ENCODE peak calls at places on chromosomes 5 and 9, in nine cellular contexts. I, D, X, Z, U, B, K, Y and N are unnamed samples.
A peak's percentile ranks its signal among the peaks of the same experiment; 100 is the strongest.

GRCh38 chr5:428219-428618 is 14.8 kb upstream of the EXOC3 start:
- DNase-seq in Y (no peak), Z (no peak), I (no peak), K (no peak), U (no peak), X (no peak), D (no peak), B (no peak), N (no peak)

GRCh38 chr9:89621676-89622075 is 16.9 kb downstream of the GADD45G start:
- DNase-seq in I (no peak), Y (no peak), B (no peak), D (no peak), K (no peak), U (no peak), X (no peak), Z (no peak), N (no peak)

GRCh38 chr5:122253794-122254193 is 58.2 kb upstream of the SNCAIP start:
- DNase-seq in D (no peak), B (no peak), Y (no peak), I (no peak), U (no peak), Z (no peak), K (no peak), X (no peak), N (no peak)

GRCh38 chr9:125966959-125967711 is 220.0 kb downstream of the PBX3 start:
- DNase-seq in Y (no peak), D (no peak), U (no peak), B (no peak), I (no peak), K (no peak), Z (no peak), X (no peak), N (no peak)

GRCh38 chr9:31135567-31135966 is 1248.9 kb upstream of the ACO1 start:
- DNase-seq in U (no peak), D (no peak), Z (no peak), K (no peak), Y (no peak), I (no peak), B (no peak), X (peak; percentile 36), N (no peak)

GRCh38 chr5:80237243-80237642 is 18.6 kb downstream of the SERINC5 start:
- DNase-seq in Z (no peak), U (no peak), X (no peak), B (no peak), K (no peak), I (no peak), Y (no peak), D (no peak), N (no peak)

GRCh38 chr5:172903790-172904189 is 55.4 kb upstream of the RPL26L1 start:
- DNase-seq in X (peak; percentile 93), D (peak; percentile 76), I (no peak), U (no peak), K (peak; percentile 84), Z (peak; percentile 92), B (no peak), Y (no peak), N (no peak)

GRCh38 chr5:81749562-81750307 is 1.2 kb downstream of the SSBP2 start:
- DNase-seq in Y (peak; percentile 80), D (peak; percentile 50), B (peak; percentile 51), I (peak; percentile 43), Z (no peak), K (peak; percentile 44), U (peak; percentile 70), X (no peak), N (peak; percentile 83)

GRCh38 chr5:148457183-148457620 is 73.4 kb downstream of the FBXO38 start:
- DNase-seq in X (no peak), D (no peak), I (no peak), Y (peak; percentile 59), Z (peak; percentile 12), K (peak; percentile 58), B (peak; percentile 12), U (no peak), N (no peak)

GRCh38 chr5:1439388-1440097 is 5.7 kb downstream of the SLC6A3 start:
- DNase-seq in U (peak; percentile 47), I (no peak), Z (no peak), B (no peak), D (no peak), K (no peak), X (no peak), Y (no peak), N (no peak)

GRCh38 chr5:172703952-172704351 is 62.9 kb downstream of the NEURL1B start:
- DNase-seq in K (no peak), U (no peak), X (no peak), I (no peak), Y (no peak), D (no peak), Z (no peak), B (no peak), N (no peak)

GRCh38 chr5:57671371-57671770 is 188.8 kb upstream of the ACTBL2 start:
- DNase-seq in Z (no peak), B (no peak), U (no peak), D (no peak), X (no peak), Y (no peak), K (no peak), I (no peak), N (no peak)

GRCh38 chr9:14031015-14031414 is 282.9 kb downstream of the NFIB start:
- DNase-seq in D (no peak), K (no peak), Y (peak; percentile 71), I (no peak), X (peak; percentile 65), U (peak; percentile 74), Z (no peak), B (peak; percentile 47), N (no peak)

GRCh38 chr5:146048994-146049703 is 56.2 kb downstream of the PLAC8L1 start:
- DNase-seq in D (peak; percentile 51), X (peak; percentile 90), I (peak; percentile 64), Y (peak; percentile 76), U (no peak), B (peak; percentile 69), K (peak; percentile 78), Z (peak; percentile 76), N (peak; percentile 43)

GRCh38 chr5:3329427-3329826 is 266.2 kb upstream of the IRX1 start:
- DNase-seq in I (no peak), K (no peak), Z (no peak), U (no peak), D (no peak), X (no peak), B (no peak), Y (no peak), N (no peak)

GRCh38 chr9:127931092-127931881 is 710 bp upstream of the PIP5KL1 start:
- DNase-seq in K (no peak), Y (peak; percentile 21), D (no peak), B (no peak), I (no peak), U (no peak), X (peak; percentile 72), Z (peak; percentile 86), N (peak; percentile 61)

GRCh38 chr9:13033959-13034695 is 245.4 kb downstream of the MPDZ start:
- DNase-seq in K (peak; percentile 51), B (peak; percentile 72), Y (peak; percentile 83), D (peak; percentile 49), U (peak; percentile 76), I (peak; percentile 70), X (peak; percentile 79), Z (peak; percentile 56), N (peak; percentile 70)

GRCh38 chr5:142846402-142846801 is 76.2 kb downstream of the ARHGAP26 start:
- DNase-seq in U (no peak), X (no peak), Z (no peak), D (no peak), B (no peak), K (no peak), Y (no peak), I (no peak), N (no peak)

GRCh38 chr5:78640622-78641021 is 8.0 kb downstream of the LHFPL2 start:
- DNase-seq in D (no peak), U (no peak), K (no peak), I (no peak), X (peak; percentile 39), Y (no peak), Z (peak; percentile 48), B (no peak), N (no peak)

DNA sequence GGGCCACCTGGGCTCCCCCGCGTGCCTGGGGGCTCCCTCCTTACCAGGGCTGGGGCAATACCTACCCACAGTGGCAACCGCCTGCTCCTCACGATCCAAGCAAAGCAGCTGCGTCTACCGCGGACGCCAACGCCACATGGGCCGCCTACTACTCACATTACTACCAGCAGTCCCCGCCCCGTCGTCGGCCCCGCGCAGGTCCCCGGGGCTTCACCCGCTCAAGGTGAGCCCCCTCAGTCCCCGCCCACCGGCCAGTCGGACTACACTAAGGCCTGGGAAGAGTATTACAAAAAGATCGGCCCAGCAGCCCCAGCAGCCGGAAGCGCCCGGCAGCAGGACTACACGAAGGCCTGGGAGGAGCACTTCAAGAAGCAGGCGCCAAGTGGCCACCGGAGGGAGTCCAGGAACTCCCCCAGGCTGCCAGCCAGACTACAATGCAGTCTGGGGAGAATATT is 106.0 kb upstream of the MTAP start:
- DNase-seq in K (no peak), Z (peak; percentile 70), I (no peak), D (no peak), Y (peak; percentile 23), X (no peak), B (no peak), U (no peak), N (no peak)
- TF ChIP-seq CTCF in K (no peak), Z (no peak), I (no peak), D (no peak), Y (peak; percentile 16), X (peak; percentile 16), B (no peak), U (no peak), N (no peak)

GRCh38 chr9:77011973-77012817 is 7.3 kb upstream of the FOXB2 start:
- DNase-seq in D (peak; percentile 40), X (peak; percentile 50), K (peak; percentile 73), U (no peak), Y (peak; percentile 90), I (peak; percentile 87), Z (peak; percentile 61), B (peak; percentile 93), N (peak; percentile 71)
- TF ChIP-seq CTCF in D (peak; percentile 63), X (peak; percentile 83), K (peak; percentile 75), U (peak; percentile 58), Y (peak; percentile 91), I (peak; percentile 89), Z (peak; percentile 77), B (peak; percentile 99), N (peak; percentile 71)

DNA sequence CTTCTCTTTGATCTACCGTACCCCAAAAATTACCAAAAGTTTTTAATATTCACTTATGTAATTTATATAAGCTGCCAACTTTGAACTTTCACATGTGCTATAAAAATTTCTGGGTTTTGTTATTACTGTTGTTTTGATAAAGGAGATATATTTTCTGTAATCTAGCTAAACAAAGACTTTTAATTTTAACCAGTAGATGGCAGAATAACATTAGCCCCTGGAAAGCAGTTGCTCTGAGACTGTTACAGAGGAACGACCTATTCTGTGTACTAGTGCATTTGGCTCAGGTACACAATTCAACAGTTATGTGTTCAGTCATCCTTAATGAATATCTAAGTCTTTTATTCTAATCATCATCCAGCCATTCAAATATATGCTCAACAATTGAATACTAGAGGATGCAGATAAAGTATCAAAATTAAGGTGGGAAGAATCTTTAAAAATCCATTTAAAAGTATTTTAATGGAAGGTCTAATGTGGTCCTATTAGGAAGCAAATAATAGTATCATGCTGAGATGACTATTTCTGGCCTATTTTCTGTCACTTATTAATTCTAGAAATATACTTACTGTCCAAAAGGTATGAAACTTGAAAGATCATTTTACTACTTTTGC is 8.6 kb downstream of the KLHL9 start:
- DNase-seq in Y (peak; percentile 58), K (no peak), D (no peak), U (no peak), X (peak; percentile 64), B (no peak), Z (peak; percentile 42), I (no peak), N (peak; percentile 55)
- TF ChIP-seq CTCF in Y (peak; percentile 81), K (no peak), D (peak; percentile 56), U (peak; percentile 63), X (peak; percentile 63), B (peak; percentile 65), Z (peak; percentile 84), I (peak; percentile 84), N (peak; percentile 5)

GRCh38 chr5:127536687-127537086 is 19.2 kb downstream of the PRRC1 start:
- DNase-seq in D (no peak), X (peak; percentile 35), I (no peak), Y (no peak), B (no peak), K (no peak), U (no peak), Z (no peak), N (no peak)
- TF ChIP-seq CTCF in D (no peak), X (peak; percentile 39), I (peak; percentile 65), Y (peak; percentile 56), B (peak; percentile 45), K (no peak), U (no peak), Z (peak; percentile 36), N (no peak)